ENCODE peak calls at places on chromosomes 3 and 15, in eight cellular contexts. S is breast epithelium, M is upper lobe of left lung, Y is uterus, B is adrenal gland, X is sigmoid colon, P is heart left ventricle, A is gastrocnemius medialis. T is an unnamed sample.
A peak's percentile ranks its signal among the peaks of the same experiment; 100 is the strongest.

GRCh38 chr3:170128977-170129431 is 52.5 kb downstream of the PHC3 start:
- DNase-seq in S (no peak), M (no peak), Y (no peak), B (no peak), X (no peak), P (no peak), A (no peak), T (no peak)

GRCh38 chr3:102980379-102980726 is 545.5 kb downstream of the ZPLD1 start:
- DNase-seq in S (no peak), M (no peak), Y (no peak), B (no peak), X (no peak), P (peak; percentile 26), A (no peak), T (no peak)

GRCh38 chr3:31775383-31775782 is 205.7 kb downstream of the OSBPL10 start:
- DNase-seq in S (no peak), M (no peak), Y (no peak), B (no peak), X (no peak), P (no peak), A (no peak), T (no peak)

GRCh38 chr15:84685304-84685703 is 27.3 kb upstream of the NMB start:
- DNase-seq in S (no peak), M (peak; percentile 54), Y (no peak), B (no peak), X (peak; percentile 68), P (peak; percentile 70), A (no peak), T (no peak)

GRCh38 chr15:88911766-88912118 is 1.4 kb downstream of the MFGE8 start:
- DNase-seq in S (no peak), M (peak; percentile 62), Y (peak; percentile 57), B (no peak), X (peak; percentile 58), P (peak; percentile 76), A (peak; percentile 68), T (no peak)

GRCh38 chr15:68330911-68331310 is 53.4 kb downstream of the FEM1B start:
- DNase-seq in S (no peak), M (no peak), Y (no peak), B (no peak), X (no peak), P (no peak), A (no peak), T (no peak)

GRCh38 chr15:37793851-37794250 is 140.6 kb upstream of the TMCO5A start:
- DNase-seq in S (no peak), M (no peak), Y (no peak), B (no peak), X (no peak), P (no peak), A (no peak), T (no peak)

GRCh38 chr15:31215490-31216209 is 111.0 kb upstream of the KLF13 start:
- DNase-seq in S (peak; percentile 88), M (peak; percentile 88), Y (peak; percentile 69), B (peak; percentile 71), X (peak; percentile 92), P (peak; percentile 91), A (peak; percentile 82), T (peak; percentile 64)

GRCh38 chr3:84265768-84266167 is 693.0 kb upstream of the CADM2 start:
- DNase-seq in S (no peak), M (no peak), Y (no peak), B (no peak), X (no peak), P (no peak), A (no peak), T (no peak)

GRCh38 chr3:119530418-119530817 is 29.0 kb downstream of the CD80 start:
- DNase-seq in S (no peak), M (no peak), Y (no peak), B (no peak), X (no peak), P (no peak), A (no peak), T (no peak)

GRCh38 chr3:138824114-138824506 is 10.6 kb downstream of the PIK3CB start:
- DNase-seq in S (no peak), M (no peak), Y (no peak), B (no peak), X (no peak), P (no peak), A (no peak), T (no peak)

GRCh38 chr3:113953677-113954076 is 5.9 kb downstream of the ZDHHC23 start:
- DNase-seq in S (no peak), M (no peak), Y (no peak), B (no peak), X (no peak), P (no peak), A (no peak), T (no peak)

GRCh38 chr15:87736921-87737389 is 519.6 kb downstream of the NTRK3 start:
- DNase-seq in S (no peak), M (no peak), Y (no peak), B (no peak), X (no peak), P (no peak), A (no peak), T (no peak)

GRCh38 chr3:10782011-10782410 is 34.0 kb upstream of the SLC6A11 start:
- DNase-seq in S (no peak), M (no peak), Y (no peak), B (no peak), X (no peak), P (no peak), A (no peak), T (no peak)

GRCh38 chr3:139797724-139798343 is 120.1 kb upstream of the NMNAT3 start:
- DNase-seq in S (no peak), M (no peak), Y (peak; percentile 17), B (peak; percentile 48), X (no peak), P (peak; percentile 44), A (no peak), T (no peak)

GRCh38 chr3:121836069-121836468 is 1.1 kb downstream of the EAF2 start:
- DNase-seq in S (no peak), M (no peak), Y (no peak), B (no peak), X (no peak), P (no peak), A (no peak), T (no peak)

GRCh38 chr3:121844892-121845291 is 9.9 kb downstream of the EAF2 start:
- DNase-seq in S (no peak), M (no peak), Y (no peak), B (no peak), X (no peak), P (no peak), A (no peak), T (peak; percentile 16)

GRCh38 chr3:121834734-121835709 is at the start of the genes EAF2 and IQCB1:
- DNase-seq in S (peak; percentile 96), M (peak; percentile 98), Y (peak; percentile 96), B (peak; percentile 96), X (peak; percentile 98), P (peak; percentile 97), A (peak; percentile 92), T (peak; percentile 97)

GRCh38 chr3:121834079-121834730 is 655 bp downstream of the IQCB1 start:
- DNase-seq in S (no peak), M (no peak), Y (no peak), B (no peak), X (no peak), P (no peak), A (no peak), T (no peak)

GRCh38 chr3:121839962-121840361 is 5.0 kb downstream of the EAF2 start:
- DNase-seq in S (no peak), M (no peak), Y (no peak), B (no peak), X (no peak), P (no peak), A (no peak), T (no peak)
- H3K4me3 ChIP-seq in S (no peak overlapping the region), M (no peak overlapping the region), Y (no peak overlapping the region), B (no peak overlapping the region), X (no peak overlapping the region), P (no peak overlapping the region), A (no peak overlapping the region), T (no peak overlapping the region)

GRCh38 chr3:180036678-180037455 is at the start of gene PEX5L:
- DNase-seq in S (peak; percentile 53), M (peak; percentile 27), Y (peak; percentile 13), B (peak; percentile 53), X (no peak), P (peak; percentile 27), A (no peak), T (no peak)
- TF ChIP-seq POLR2A in S (no peak), M (no peak), Y (no peak), B (no peak), X (no peak), P (no peak), A (no peak), T (no peak)

DNA sequence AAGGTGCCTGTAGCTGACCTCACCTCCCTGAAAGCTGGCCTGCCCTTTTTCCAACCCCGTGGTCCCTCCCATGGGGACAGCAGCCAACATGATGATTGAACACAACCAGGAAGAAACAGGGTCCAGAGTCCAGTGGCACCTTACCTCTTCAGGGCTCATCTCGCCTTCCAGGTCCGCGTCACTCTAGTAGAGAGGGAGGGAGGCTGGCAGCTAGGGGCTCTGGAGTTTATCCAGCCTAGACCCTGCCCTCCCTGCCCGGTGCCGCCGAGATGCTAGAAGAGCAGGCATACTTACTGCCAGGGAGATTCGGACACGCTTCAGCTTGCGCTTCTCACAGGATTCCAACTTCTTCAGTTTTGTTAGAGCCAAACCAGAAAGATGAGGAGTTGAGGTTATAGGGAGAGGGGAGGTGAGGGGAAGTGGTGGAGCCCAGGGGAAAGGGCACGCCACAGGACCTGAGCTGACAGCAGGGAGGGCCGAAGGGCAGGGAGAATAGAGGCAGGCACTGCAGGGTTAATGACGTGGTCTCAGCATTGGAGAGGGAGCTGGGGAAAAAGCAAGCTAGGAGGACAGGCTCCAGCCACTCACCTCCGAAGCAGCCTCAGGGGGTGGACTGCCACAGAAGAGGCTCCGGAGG is 9.1 kb downstream of the CLCN2 start:
- DNase-seq in S (no peak), M (no peak), Y (no peak), B (peak; percentile 18), X (no peak), P (no peak), A (no peak), T (no peak)
- H3K27ac ChIP-seq in S (peak overlapping the region; percentile 23), M (no peak overlapping the region), Y (peak overlapping the region; percentile 34), B (no peak overlapping the region), X (no peak overlapping the region), P (no peak overlapping the region), A (no peak overlapping the region), T (no peak overlapping the region)

GRCh38 chr15:75661779-75662140 is 14.0 kb downstream of the SNX33 start:
- DNase-seq in S (no peak), M (no peak), Y (no peak), B (no peak), X (no peak), P (no peak), A (no peak), T (no peak)
- H3K4me3 ChIP-seq in S (no peak overlapping the region), M (no peak overlapping the region), Y (no peak overlapping the region), B (no peak overlapping the region), X (no peak overlapping the region), P (peak overlapping the region; percentile 13), A (no peak overlapping the region), T (no peak overlapping the region)

DNA sequence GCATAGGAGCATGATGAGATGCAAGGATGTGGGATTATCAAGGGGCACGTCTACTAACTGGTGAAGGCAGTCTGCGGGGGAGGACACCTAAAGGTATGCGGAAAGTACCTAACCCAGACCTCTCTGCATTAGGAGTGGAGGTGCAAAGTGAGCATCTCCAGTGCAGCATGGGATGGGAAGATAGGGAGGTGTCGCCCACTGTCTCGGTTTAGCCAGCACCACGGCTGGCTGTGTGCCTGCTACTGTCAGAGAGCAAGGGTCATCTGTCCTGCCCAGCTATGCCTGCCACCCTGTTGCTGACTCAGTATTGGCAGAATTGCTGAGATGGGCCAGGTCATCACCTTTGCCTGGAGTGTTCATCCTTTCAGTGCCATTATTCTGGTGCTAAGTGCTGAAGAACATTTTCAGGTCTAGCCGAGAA is 40.1 kb downstream of the OXNAD1 start:
- DNase-seq in S (no peak), M (no peak), Y (no peak), B (no peak), X (no peak), P (no peak), A (no peak), T (no peak)
- TF ChIP-seq POLR2A in S (no peak), M (no peak), Y (no peak), B (no peak), X (no peak), P (no peak), A (no peak), T (no peak)